ENCODE peak calls at places on chromosome 18, in six cellular contexts. One of them, this sample, is unnamed. For H3K36me3, the result is how much of the 10 kb centered on the place peaks cover.

GRCh38 chr18:42392416-42392815 is 437.4 kb downstream of the PIK3C3 start:
- DNase-seq in bronchial epithelial cell: no peak
- DNase-seq in tibial artery: no peak
- DNase-seq in lung: no peak
- DNase-seq in CD4-positive, CD25-positive, alpha-beta regulatory T cell: no peak
- DNase-seq in cardiac muscle cell: no peak
- DNase-seq in this sample: no peak

GRCh38 chr18:13245481-13246000 is 27.0 kb downstream of the LDLRAD4 start:
- DNase-seq in bronchial epithelial cell: no peak
- DNase-seq in tibial artery: no peak
- DNase-seq in lung: no peak
- DNase-seq in CD4-positive, CD25-positive, alpha-beta regulatory T cell: no peak
- DNase-seq in cardiac muscle cell: no peak
- DNase-seq in this sample: no peak

GRCh38 chr18:45270289-45270771 is 344.9 kb upstream of the SLC14A2 start:
- DNase-seq in bronchial epithelial cell: no peak
- DNase-seq in tibial artery: no peak
- DNase-seq in lung: no peak
- DNase-seq in CD4-positive, CD25-positive, alpha-beta regulatory T cell: no peak
- DNase-seq in cardiac muscle cell: no peak
- DNase-seq in this sample: no peak

GRCh38 chr18:76258209-76258608 is 236.8 kb downstream of the ZNF516 start:
- DNase-seq in bronchial epithelial cell: peak
- DNase-seq in tibial artery: no peak
- DNase-seq in lung: no peak
- DNase-seq in CD4-positive, CD25-positive, alpha-beta regulatory T cell: no peak
- DNase-seq in cardiac muscle cell: peak
- DNase-seq in this sample: no peak

GRCh38 chr18:41862921-41863320 is 92.1 kb upstream of the PIK3C3 start:
- DNase-seq in bronchial epithelial cell: no peak
- DNase-seq in tibial artery: no peak
- DNase-seq in lung: no peak
- DNase-seq in CD4-positive, CD25-positive, alpha-beta regulatory T cell: no peak
- DNase-seq in cardiac muscle cell: no peak
- DNase-seq in this sample: no peak

GRCh38 chr18:71665131-71665530 is 879.0 kb downstream of the CBLN2 start:
- DNase-seq in bronchial epithelial cell: no peak
- DNase-seq in tibial artery: no peak
- DNase-seq in lung: no peak
- DNase-seq in CD4-positive, CD25-positive, alpha-beta regulatory T cell: no peak
- DNase-seq in cardiac muscle cell: no peak
- DNase-seq in this sample: no peak

GRCh38 chr18:74248189-74248975 is 43.4 kb downstream of the CYB5A start:
- DNase-seq in bronchial epithelial cell: no peak
- DNase-seq in tibial artery: no peak
- DNase-seq in lung: no peak
- DNase-seq in CD4-positive, CD25-positive, alpha-beta regulatory T cell: peak
- DNase-seq in cardiac muscle cell: no peak
- DNase-seq in this sample: no peak

GRCh38 chr18:13808294-13809024 is 15.5 kb upstream of the MC5R start:
- DNase-seq in bronchial epithelial cell: no peak
- DNase-seq in tibial artery: no peak
- DNase-seq in lung: no peak
- DNase-seq in CD4-positive, CD25-positive, alpha-beta regulatory T cell: no peak
- DNase-seq in cardiac muscle cell: no peak
- DNase-seq in this sample: no peak

GRCh38 chr18:22816266-22817176 is 116.6 kb upstream of the RBBP8 start:
- DNase-seq in bronchial epithelial cell: no peak
- DNase-seq in tibial artery: no peak
- DNase-seq in lung: no peak
- DNase-seq in CD4-positive, CD25-positive, alpha-beta regulatory T cell: no peak
- DNase-seq in cardiac muscle cell: no peak
- DNase-seq in this sample: no peak

GRCh38 chr18:79394438-79395307 is 1.1 kb upstream of the NFATC1 start:
- DNase-seq in bronchial epithelial cell: peak
- DNase-seq in tibial artery: peak
- DNase-seq in lung: no peak
- DNase-seq in CD4-positive, CD25-positive, alpha-beta regulatory T cell: no peak
- DNase-seq in cardiac muscle cell: peak
- DNase-seq in this sample: no peak

GRCh38 chr18:13405305-13406038 is 186.9 kb downstream of the LDLRAD4 start:
- DNase-seq in bronchial epithelial cell: no peak
- DNase-seq in tibial artery: no peak
- DNase-seq in lung: no peak
- DNase-seq in CD4-positive, CD25-positive, alpha-beta regulatory T cell: no peak
- DNase-seq in cardiac muscle cell: no peak
- DNase-seq in this sample: no peak

GRCh38 chr18:5979176-5979888 is 84.0 kb upstream of the TMEM200C start:
- DNase-seq in bronchial epithelial cell: peak
- DNase-seq in tibial artery: no peak
- DNase-seq in lung: no peak
- DNase-seq in CD4-positive, CD25-positive, alpha-beta regulatory T cell: no peak
- DNase-seq in cardiac muscle cell: no peak
- DNase-seq in this sample: no peak

GRCh38 chr18:59144483-59144882 is 4.8 kb downstream of the SEC11C start:
- DNase-seq in bronchial epithelial cell: no peak
- DNase-seq in tibial artery: no peak
- DNase-seq in lung: no peak
- DNase-seq in CD4-positive, CD25-positive, alpha-beta regulatory T cell: no peak
- DNase-seq in cardiac muscle cell: no peak
- DNase-seq in this sample: no peak

GRCh38 chr18:12597775-12598174 is 60.1 kb downstream of the SPIRE1 start:
- DNase-seq in bronchial epithelial cell: peak
- DNase-seq in tibial artery: no peak
- DNase-seq in lung: peak
- DNase-seq in CD4-positive, CD25-positive, alpha-beta regulatory T cell: no peak
- DNase-seq in cardiac muscle cell: peak
- DNase-seq in this sample: no peak

GRCh38 chr18:45677408-45677807 is 46.6 kb upstream of the SLC14A1 start:
- DNase-seq in bronchial epithelial cell: no peak
- DNase-seq in tibial artery: no peak
- DNase-seq in lung: no peak
- DNase-seq in CD4-positive, CD25-positive, alpha-beta regulatory T cell: no peak
- DNase-seq in cardiac muscle cell: no peak
- DNase-seq in this sample: no peak

DNA sequence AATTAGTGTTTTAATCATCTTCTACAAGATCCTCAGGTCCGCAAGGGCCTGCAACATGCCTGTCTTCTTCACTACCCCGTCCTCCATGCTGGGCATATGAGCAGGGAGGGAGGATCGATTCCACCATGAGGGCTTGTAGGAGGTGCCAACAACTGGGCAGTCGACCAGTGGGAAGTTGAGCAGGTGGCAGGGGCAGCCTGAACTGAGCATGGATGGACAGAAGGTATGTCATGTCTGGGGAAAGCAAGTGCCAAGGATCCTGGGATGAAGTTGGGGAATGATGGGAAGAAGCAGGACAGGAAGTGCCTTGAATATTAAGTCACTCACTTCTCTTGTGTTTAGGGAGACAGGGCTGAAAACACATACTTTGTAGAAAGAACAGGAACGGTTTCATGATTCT is 44.7 kb downstream of the CTIF start:
- DNase-seq in bronchial epithelial cell: no peak
- DNase-seq in tibial artery: no peak
- DNase-seq in lung: no peak
- DNase-seq in CD4-positive, CD25-positive, alpha-beta regulatory T cell: no peak
- DNase-seq in cardiac muscle cell: no peak
- DNase-seq in this sample: no peak
- H3K36me3 ChIP-seq in bronchial epithelial cell: under half
- H3K36me3 ChIP-seq in tibial artery: under half
- H3K36me3 ChIP-seq in lung: under half
- H3K36me3 ChIP-seq in CD4-positive, CD25-positive, alpha-beta regulatory T cell: under half
- H3K36me3 ChIP-seq in cardiac muscle cell: under half
- H3K36me3 ChIP-seq in this sample: under half

GRCh38 chr18:31237142-31237541 is 74.5 kb upstream of the DSC1 start:
- DNase-seq in bronchial epithelial cell: no peak
- DNase-seq in tibial artery: no peak
- DNase-seq in lung: no peak
- DNase-seq in CD4-positive, CD25-positive, alpha-beta regulatory T cell: no peak
- DNase-seq in cardiac muscle cell: no peak
- DNase-seq in this sample: no peak
- H3K36me3 ChIP-seq in bronchial epithelial cell: under half
- H3K36me3 ChIP-seq in tibial artery: under half
- H3K36me3 ChIP-seq in lung: under half
- H3K36me3 ChIP-seq in CD4-positive, CD25-positive, alpha-beta regulatory T cell: under half
- H3K36me3 ChIP-seq in cardiac muscle cell: under half
- H3K36me3 ChIP-seq in this sample: under half

GRCh38 chr18:8399138-8399537 is 210.1 kb upstream of the RAB12 start:
- DNase-seq in bronchial epithelial cell: no peak
- DNase-seq in tibial artery: no peak
- DNase-seq in lung: no peak
- DNase-seq in CD4-positive, CD25-positive, alpha-beta regulatory T cell: no peak
- DNase-seq in cardiac muscle cell: no peak
- DNase-seq in this sample: no peak
- H3K36me3 ChIP-seq in bronchial epithelial cell: under half
- H3K36me3 ChIP-seq in tibial artery: half or more
- H3K36me3 ChIP-seq in lung: under half
- H3K36me3 ChIP-seq in CD4-positive, CD25-positive, alpha-beta regulatory T cell: under half
- H3K36me3 ChIP-seq in cardiac muscle cell: under half
- H3K36me3 ChIP-seq in this sample: under half

GRCh38 chr18:2719040-2719439 is 63.5 kb downstream of the SMCHD1 start:
- DNase-seq in bronchial epithelial cell: no peak
- DNase-seq in tibial artery: no peak
- DNase-seq in lung: no peak
- DNase-seq in CD4-positive, CD25-positive, alpha-beta regulatory T cell: no peak
- DNase-seq in cardiac muscle cell: no peak
- DNase-seq in this sample: no peak

GRCh38 chr18:2717407-2717806 is 61.9 kb downstream of the SMCHD1 start:
- DNase-seq in bronchial epithelial cell: no peak
- DNase-seq in tibial artery: no peak
- DNase-seq in lung: no peak
- DNase-seq in CD4-positive, CD25-positive, alpha-beta regulatory T cell: no peak
- DNase-seq in cardiac muscle cell: no peak
- DNase-seq in this sample: no peak

DNA sequence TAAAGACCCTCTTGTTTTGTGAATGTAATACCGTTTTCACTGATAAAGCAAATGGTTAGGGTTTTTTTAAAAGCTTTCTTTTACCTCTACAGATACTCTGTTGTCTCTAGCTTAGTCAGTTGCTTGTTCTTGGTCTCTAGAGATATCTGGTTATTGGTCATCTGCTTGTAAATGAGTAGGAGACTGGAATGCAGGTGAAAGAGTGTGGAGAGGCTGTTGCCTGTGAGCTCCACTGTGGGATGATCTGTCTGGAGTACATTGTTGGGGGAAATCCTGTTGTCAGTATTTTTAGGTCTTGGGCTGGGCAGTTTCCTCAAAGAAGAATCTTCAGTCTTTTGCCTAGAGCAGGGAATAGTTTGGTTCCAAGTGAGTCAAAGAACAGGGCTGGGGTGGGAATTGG is 67.7 kb downstream of the SMCHD1 start:
- DNase-seq in bronchial epithelial cell: no peak
- DNase-seq in tibial artery: no peak
- DNase-seq in lung: no peak
- DNase-seq in CD4-positive, CD25-positive, alpha-beta regulatory T cell: no peak
- DNase-seq in cardiac muscle cell: no peak
- DNase-seq in this sample: no peak
- H3K36me3 ChIP-seq in bronchial epithelial cell: under half
- H3K36me3 ChIP-seq in tibial artery: half or more
- H3K36me3 ChIP-seq in lung: under half
- H3K36me3 ChIP-seq in CD4-positive, CD25-positive, alpha-beta regulatory T cell: half or more
- H3K36me3 ChIP-seq in cardiac muscle cell: under half
- H3K36me3 ChIP-seq in this sample: half or more

GRCh38 chr18:36735130-36735529 is 93.7 kb downstream of the TPGS2 start:
- DNase-seq in bronchial epithelial cell: no peak
- DNase-seq in tibial artery: no peak
- DNase-seq in lung: no peak
- DNase-seq in CD4-positive, CD25-positive, alpha-beta regulatory T cell: no peak
- DNase-seq in cardiac muscle cell: no peak
- DNase-seq in this sample: no peak

GRCh38 chr18:36734589-36734988 is 94.2 kb downstream of the TPGS2 start:
- DNase-seq in bronchial epithelial cell: no peak
- DNase-seq in tibial artery: no peak
- DNase-seq in lung: no peak
- DNase-seq in CD4-positive, CD25-positive, alpha-beta regulatory T cell: no peak
- DNase-seq in cardiac muscle cell: no peak
- DNase-seq in this sample: no peak

GRCh38 chr18:36736094-36736493 is 92.7 kb downstream of the TPGS2 start:
- DNase-seq in bronchial epithelial cell: no peak
- DNase-seq in tibial artery: no peak
- DNase-seq in lung: no peak
- DNase-seq in CD4-positive, CD25-positive, alpha-beta regulatory T cell: no peak
- DNase-seq in cardiac muscle cell: no peak
- DNase-seq in this sample: no peak

GRCh38 chr18:36732264-36732663 is 96.5 kb downstream of the TPGS2 start:
- DNase-seq in bronchial epithelial cell: no peak
- DNase-seq in tibial artery: no peak
- DNase-seq in lung: no peak
- DNase-seq in CD4-positive, CD25-positive, alpha-beta regulatory T cell: no peak
- DNase-seq in cardiac muscle cell: no peak
- DNase-seq in this sample: no peak

GRCh38 chr18:36733150-36733549 is 95.7 kb downstream of the TPGS2 start:
- DNase-seq in bronchial epithelial cell: no peak
- DNase-seq in tibial artery: no peak
- DNase-seq in lung: no peak
- DNase-seq in CD4-positive, CD25-positive, alpha-beta regulatory T cell: no peak
- DNase-seq in cardiac muscle cell: no peak
- DNase-seq in this sample: no peak
- H3K36me3 ChIP-seq in bronchial epithelial cell: under half
- H3K36me3 ChIP-seq in tibial artery: under half
- H3K36me3 ChIP-seq in lung: under half
- H3K36me3 ChIP-seq in CD4-positive, CD25-positive, alpha-beta regulatory T cell: under half
- H3K36me3 ChIP-seq in cardiac muscle cell: half or more
- H3K36me3 ChIP-seq in this sample: under half

GRCh38 chr18:36737321-36737720 is 91.5 kb downstream of the TPGS2 start:
- DNase-seq in bronchial epithelial cell: no peak
- DNase-seq in tibial artery: no peak
- DNase-seq in lung: no peak
- DNase-seq in CD4-positive, CD25-positive, alpha-beta regulatory T cell: no peak
- DNase-seq in cardiac muscle cell: no peak
- DNase-seq in this sample: no peak
- H3K36me3 ChIP-seq in bronchial epithelial cell: under half
- H3K36me3 ChIP-seq in tibial artery: under half
- H3K36me3 ChIP-seq in lung: under half
- H3K36me3 ChIP-seq in CD4-positive, CD25-positive, alpha-beta regulatory T cell: under half
- H3K36me3 ChIP-seq in cardiac muscle cell: half or more
- H3K36me3 ChIP-seq in this sample: under half

DNA sequence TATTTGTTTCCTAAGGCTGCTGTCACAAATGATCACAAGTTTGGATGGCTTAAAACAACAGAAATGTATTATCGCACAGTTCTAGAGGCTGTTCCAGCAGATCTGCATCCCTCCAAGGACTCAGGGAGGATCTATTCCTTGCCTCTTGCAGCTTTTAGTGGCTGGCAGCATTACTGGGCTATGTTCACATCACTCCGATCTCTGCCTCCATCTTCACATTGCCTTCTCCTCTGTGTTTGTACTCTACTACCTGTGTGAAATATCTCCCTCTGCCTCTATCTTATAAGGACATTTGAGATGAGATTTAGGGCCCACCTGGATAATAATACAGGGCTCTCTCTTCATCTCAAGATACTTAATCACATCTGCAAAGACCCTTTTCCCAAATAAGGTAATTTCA is 18.9 kb downstream of the NDC80 start:
- DNase-seq in bronchial epithelial cell: no peak
- DNase-seq in tibial artery: no peak
- DNase-seq in lung: no peak
- DNase-seq in CD4-positive, CD25-positive, alpha-beta regulatory T cell: no peak
- DNase-seq in cardiac muscle cell: no peak
- DNase-seq in this sample: no peak
- H3K36me3 ChIP-seq in bronchial epithelial cell: under half
- H3K36me3 ChIP-seq in tibial artery: under half
- H3K36me3 ChIP-seq in lung: under half
- H3K36me3 ChIP-seq in CD4-positive, CD25-positive, alpha-beta regulatory T cell: under half
- H3K36me3 ChIP-seq in cardiac muscle cell: under half
- H3K36me3 ChIP-seq in this sample: under half

GRCh38 chr18:2920027-2920426 is 73.2 kb downstream of the EMILIN2 start:
- DNase-seq in bronchial epithelial cell: no peak
- DNase-seq in tibial artery: no peak
- DNase-seq in lung: no peak
- DNase-seq in CD4-positive, CD25-positive, alpha-beta regulatory T cell: no peak
- DNase-seq in cardiac muscle cell: no peak
- DNase-seq in this sample: no peak
- H3K36me3 ChIP-seq in bronchial epithelial cell: under half
- H3K36me3 ChIP-seq in tibial artery: half or more
- H3K36me3 ChIP-seq in lung: under half
- H3K36me3 ChIP-seq in CD4-positive, CD25-positive, alpha-beta regulatory T cell: half or more
- H3K36me3 ChIP-seq in cardiac muscle cell: half or more
- H3K36me3 ChIP-seq in this sample: half or more